ENCODE peak calls at places on chromosome 10, in eight cellular contexts. U is effector memory CD4-positive, alpha-beta T cell; N is GM04504; B is hypothalamus; R is iris pigment epithelial cell; H is mammary epithelial cell; O is SK-N-DZ; K is NCI-H2081 treated with DMSO at 0.1 percent for 48 hours. Q is an unnamed sample.

GRCh38 chr10:53453196-53453595 is 680.6 kb upstream of the MBL2 start:
- DNase-seq in U (no peak), N (no peak), B (no peak), R (no peak), H (no peak), O (no peak), K (no peak), Q (no peak)

GRCh38 chr10:17961551-17962422 is 10.1 kb downstream of the SLC39A12 start:
- DNase-seq in U (no peak), N (peak), B (no peak), R (peak), H (peak), O (no peak), K (no peak), Q (no peak)

GRCh38 chr10:95651346-95652115 is 5.0 kb downstream of the ALDH18A1 start:
- DNase-seq in U (no peak), N (peak), B (no peak), R (peak), H (no peak), O (no peak), K (no peak), Q (no peak)

GRCh38 chr10:104032144-104032775 is 53.4 kb downstream of the COL17A1 start:
- DNase-seq in U (no peak), N (no peak), B (no peak), R (no peak), H (no peak), O (no peak), K (no peak), Q (no peak)

GRCh38 chr10:95394161-95394880 is 103.5 kb upstream of the PDLIM1 start:
- DNase-seq in U (no peak), N (no peak), B (no peak), R (no peak), H (peak), O (no peak), K (no peak), Q (no peak)

GRCh38 chr10:71075066-71075758 is 137.2 kb upstream of the UNC5B start:
- DNase-seq in U (no peak), N (no peak), B (no peak), R (no peak), H (peak), O (no peak), K (no peak), Q (no peak)

GRCh38 chr10:79350407-79351154 is 3.3 kb downstream of the PPIF start:
- DNase-seq in U (no peak), N (no peak), B (no peak), R (no peak), H (no peak), O (no peak), K (no peak), Q (no peak)

GRCh38 chr10:71583076-71583475 is 136.5 kb downstream of the C10orf105 start:
- DNase-seq in U (no peak), N (no peak), B (no peak), R (no peak), H (no peak), O (no peak), K (no peak), Q (peak)

GRCh38 chr10:525565-526315 is 163.7 kb downstream of the DIP2C start:
- DNase-seq in U (no peak), N (no peak), B (no peak), R (peak), H (peak), O (no peak), K (no peak), Q (no peak)

GRCh38 chr10:55630491-55631056 is 730.5 kb downstream of the ZWINT start:
- DNase-seq in U (no peak), N (no peak), B (no peak), R (peak), H (no peak), O (peak), K (no peak), Q (no peak)

GRCh38 chr10:60114765-60115586 is 208.6 kb upstream of the CCDC6 start:
- DNase-seq in U (no peak), N (peak), B (no peak), R (peak), H (peak), O (peak), K (no peak), Q (no peak)

GRCh38 chr10:4721994-4722753 is 103.8 kb upstream of the AKR1E2 start:
- DNase-seq in U (no peak), N (peak), B (no peak), R (peak), H (peak), O (no peak), K (no peak), Q (no peak)

GRCh38 chr10:121633056-121633455 is 34.8 kb upstream of the FGFR2 start:
- DNase-seq in U (no peak), N (no peak), B (no peak), R (no peak), H (no peak), O (no peak), K (no peak), Q (no peak)

Q was measured in naive thymus-derived CD8-positive, alpha-beta T cell.